ENCODE peak calls at places on chromosomes 7 and 10, in four cellular contexts. One of them, this sample, is unnamed.

GRCh38 chr10:71589617-71590551 is 129.7 kb downstream of the C10orf105 start:
- DNase-seq in NCI-H1105 treated with DMSO at 0.1 percent for 48 hours: no peak
- DNase-seq in choroid plexus epithelial cell: peak
- DNase-seq in NCI-H69: no peak
- DNase-seq in this sample: no peak

GRCh38 chr7:73973091-73973490 is 54.9 kb upstream of the ELN start:
- DNase-seq in NCI-H1105 treated with DMSO at 0.1 percent for 48 hours: no peak
- DNase-seq in choroid plexus epithelial cell: no peak
- DNase-seq in NCI-H69: no peak
- DNase-seq in this sample: no peak

GRCh38 chr7:112283382-112283910 is 77.0 kb downstream of the ZNF277 start:
- DNase-seq in NCI-H1105 treated with DMSO at 0.1 percent for 48 hours: no peak
- DNase-seq in choroid plexus epithelial cell: no peak
- DNase-seq in NCI-H69: no peak
- DNase-seq in this sample: no peak

GRCh38 chr7:151206914-151207313 is 3.4 kb downstream of the H2BK1 start:
- DNase-seq in NCI-H1105 treated with DMSO at 0.1 percent for 48 hours: no peak
- DNase-seq in choroid plexus epithelial cell: no peak
- DNase-seq in NCI-H69: no peak
- DNase-seq in this sample: no peak

GRCh38 chr10:103648231-103648950 is 154.9 kb downstream of the NEURL1 start:
- DNase-seq in NCI-H1105 treated with DMSO at 0.1 percent for 48 hours: no peak
- DNase-seq in choroid plexus epithelial cell: peak
- DNase-seq in NCI-H69: no peak
- DNase-seq in this sample: no peak

GRCh38 chr7:130131964-130132875 is 61.9 kb downstream of the KLHDC10 start:
- DNase-seq in NCI-H1105 treated with DMSO at 0.1 percent for 48 hours: no peak
- DNase-seq in choroid plexus epithelial cell: no peak
- DNase-seq in NCI-H69: peak
- DNase-seq in this sample: no peak

GRCh38 chr7:84209006-84209405 is 14.4 kb upstream of the SEMA3A start:
- DNase-seq in NCI-H1105 treated with DMSO at 0.1 percent for 48 hours: no peak
- DNase-seq in choroid plexus epithelial cell: no peak
- DNase-seq in NCI-H69: no peak
- DNase-seq in this sample: no peak

GRCh38 chr10:13351340-13351915 is 3.3 kb upstream of the SEPHS1 start:
- DNase-seq in NCI-H1105 treated with DMSO at 0.1 percent for 48 hours: no peak
- DNase-seq in choroid plexus epithelial cell: no peak
- DNase-seq in NCI-H69: peak
- DNase-seq in this sample: no peak

GRCh38 chr7:138584696-138585095 is 116.5 kb downstream of the SVOPL start:
- DNase-seq in NCI-H1105 treated with DMSO at 0.1 percent for 48 hours: no peak
- DNase-seq in choroid plexus epithelial cell: no peak
- DNase-seq in NCI-H69: no peak
- DNase-seq in this sample: no peak

GRCh38 chr7:101998904-101999236 is 181.4 kb downstream of the CUX1 start:
- DNase-seq in NCI-H1105 treated with DMSO at 0.1 percent for 48 hours: no peak
- DNase-seq in choroid plexus epithelial cell: no peak
- DNase-seq in NCI-H69: peak
- DNase-seq in this sample: no peak

This sample was measured in left colon.